ENCODE peak calls at places on chromosomes 1 and 21, in eight cellular contexts. One of them, this sample, is unnamed.

GRCh38 chr1:172977296-172978027 is 73.3 kb downstream of the TNFSF18 start:
- DNase-seq in OCI-M1: no peak
- DNase-seq in RPMI7951: no peak
- DNase-seq in activated CD4-positive, CD25-positive, alpha-beta regulatory T cell: no peak
- DNase-seq in fibroblast of pulmonary artery: no peak
- DNase-seq in dermis blood vessel endothelial cell: no peak
- DNase-seq in activated CD8-positive, alpha-beta memory T cell treated with anti-CD3 and anti-CD28 coated beads, Interleukin-2, amount 50 U/mL, for 4 hours: no peak
- DNase-seq in MCF 10A: no peak
- DNase-seq in this sample: no peak

GRCh38 chr21:41662761-41663160 is 104.1 kb downstream of the RIPK4 start:
- DNase-seq in OCI-M1: no peak
- DNase-seq in RPMI7951: no peak
- DNase-seq in activated CD4-positive, CD25-positive, alpha-beta regulatory T cell: no peak
- DNase-seq in fibroblast of pulmonary artery: no peak
- DNase-seq in dermis blood vessel endothelial cell: no peak
- DNase-seq in activated CD8-positive, alpha-beta memory T cell treated with anti-CD3 and anti-CD28 coated beads, Interleukin-2, amount 50 U/mL, for 4 hours: no peak
- DNase-seq in MCF 10A: no peak
- DNase-seq in this sample: no peak

GRCh38 chr21:44920694-44921604 is at the start of gene ITGB2:
- DNase-seq in OCI-M1: no peak
- DNase-seq in RPMI7951: no peak
- DNase-seq in activated CD4-positive, CD25-positive, alpha-beta regulatory T cell: peak; percentile 19
- DNase-seq in fibroblast of pulmonary artery: no peak
- DNase-seq in dermis blood vessel endothelial cell: no peak
- DNase-seq in activated CD8-positive, alpha-beta memory T cell treated with anti-CD3 and anti-CD28 coated beads, Interleukin-2, amount 50 U/mL, for 4 hours: peak; percentile 55
- DNase-seq in MCF 10A: no peak
- DNase-seq in this sample: no peak

GRCh38 chr1:248622491-248623106 is 12.3 kb downstream of the OR2T11 start:
- DNase-seq in OCI-M1: peak; percentile 76
- DNase-seq in RPMI7951: peak; percentile 45
- DNase-seq in activated CD4-positive, CD25-positive, alpha-beta regulatory T cell: no peak
- DNase-seq in fibroblast of pulmonary artery: peak; percentile 56
- DNase-seq in dermis blood vessel endothelial cell: peak; percentile 48
- DNase-seq in activated CD8-positive, alpha-beta memory T cell treated with anti-CD3 and anti-CD28 coated beads, Interleukin-2, amount 50 U/mL, for 4 hours: no peak
- DNase-seq in MCF 10A: peak; percentile 71
- DNase-seq in this sample: no peak

GRCh38 chr1:160590488-160590887 is 11.2 kb upstream of the CD84 start:
- DNase-seq in OCI-M1: no peak
- DNase-seq in RPMI7951: no peak
- DNase-seq in activated CD4-positive, CD25-positive, alpha-beta regulatory T cell: no peak
- DNase-seq in fibroblast of pulmonary artery: no peak
- DNase-seq in dermis blood vessel endothelial cell: no peak
- DNase-seq in activated CD8-positive, alpha-beta memory T cell treated with anti-CD3 and anti-CD28 coated beads, Interleukin-2, amount 50 U/mL, for 4 hours: no peak
- DNase-seq in MCF 10A: no peak
- DNase-seq in this sample: no peak

GRCh38 chr21:31180256-31181088 is 142.2 kb upstream of the KRTAP19-8 start:
- DNase-seq in OCI-M1: peak; percentile 46
- DNase-seq in RPMI7951: peak; percentile 50
- DNase-seq in activated CD4-positive, CD25-positive, alpha-beta regulatory T cell: no peak
- DNase-seq in fibroblast of pulmonary artery: peak; percentile 74
- DNase-seq in dermis blood vessel endothelial cell: peak; percentile 58
- DNase-seq in activated CD8-positive, alpha-beta memory T cell treated with anti-CD3 and anti-CD28 coated beads, Interleukin-2, amount 50 U/mL, for 4 hours: no peak
- DNase-seq in MCF 10A: peak; percentile 57
- DNase-seq in this sample: no peak

GRCh38 chr1:84208935-84209334 is 64.9 kb downstream of the PRKACB start:
- DNase-seq in OCI-M1: no peak
- DNase-seq in RPMI7951: no peak
- DNase-seq in activated CD4-positive, CD25-positive, alpha-beta regulatory T cell: no peak
- DNase-seq in fibroblast of pulmonary artery: no peak
- DNase-seq in dermis blood vessel endothelial cell: no peak
- DNase-seq in activated CD8-positive, alpha-beta memory T cell treated with anti-CD3 and anti-CD28 coated beads, Interleukin-2, amount 50 U/mL, for 4 hours: no peak
- DNase-seq in MCF 10A: no peak
- DNase-seq in this sample: no peak

GRCh38 chr1:11132571-11133293 is 33.1 kb upstream of the EXOSC10 start:
- DNase-seq in OCI-M1: no peak
- DNase-seq in RPMI7951: no peak
- DNase-seq in activated CD4-positive, CD25-positive, alpha-beta regulatory T cell: no peak
- DNase-seq in fibroblast of pulmonary artery: no peak
- DNase-seq in dermis blood vessel endothelial cell: no peak
- DNase-seq in activated CD8-positive, alpha-beta memory T cell treated with anti-CD3 and anti-CD28 coated beads, Interleukin-2, amount 50 U/mL, for 4 hours: no peak
- DNase-seq in MCF 10A: no peak
- DNase-seq in this sample: no peak

GRCh38 chr21:25341981-25342380 is 265.3 kb downstream of the MRPL39 start:
- DNase-seq in OCI-M1: no peak
- DNase-seq in RPMI7951: no peak
- DNase-seq in activated CD4-positive, CD25-positive, alpha-beta regulatory T cell: no peak
- DNase-seq in fibroblast of pulmonary artery: no peak
- DNase-seq in dermis blood vessel endothelial cell: no peak
- DNase-seq in activated CD8-positive, alpha-beta memory T cell treated with anti-CD3 and anti-CD28 coated beads, Interleukin-2, amount 50 U/mL, for 4 hours: no peak
- DNase-seq in MCF 10A: no peak
- DNase-seq in this sample: no peak